ENCODE peak calls at places on chromosome 5, in six cellular contexts. J is endothelial cell, S is stomach, B is omental fat pad, Q is psoas muscle, A is HepG2. P is an unnamed sample.

GRCh38 chr5:74766348-74766886 is 500 bp downstream of the GFM2 start:
- DNase-seq in Q (no peak), A (peak), S (no peak), J (no peak), B (no peak), P (no peak)

GRCh38 chr5:138230261-138230660 is 17.1 kb upstream of the CDC23 start:
- DNase-seq in Q (no peak), S (peak), A (no peak), B (no peak), J (no peak), P (no peak)

GRCh38 chr5:116492016-116492623 is 82.5 kb downstream of the SEMA6A start:
- DNase-seq in B (no peak), A (peak), J (no peak), S (no peak), Q (no peak), P (no peak)

GRCh38 chr5:71767661-71768060 is 48.6 kb downstream of the CARTPT start:
- DNase-seq in J (no peak), Q (no peak), A (no peak), B (no peak), S (no peak), P (no peak)

GRCh38 chr5:135443329-135443960 is 3.7 kb downstream of the DCANP1 start:
- DNase-seq in S (no peak), Q (no peak), J (no peak), A (no peak), B (no peak), P (no peak)

GRCh38 chr5:42268630-42269029 is 154.6 kb upstream of the GHR start:
- DNase-seq in J (no peak), S (no peak), Q (no peak), B (no peak), A (no peak), P (no peak)

GRCh38 chr5:117954341-117954740 is 1034.0 kb downstream of the DTWD2 start:
- DNase-seq in B (no peak), A (no peak), Q (no peak), J (no peak), S (no peak), P (no peak)

GRCh38 chr5:93874080-93874479 is 132.7 kb upstream of the POU5F2 start:
- DNase-seq in Q (no peak), B (no peak), S (no peak), A (no peak), J (no peak), P (no peak)

GRCh38 chr5:55175781-55176175 is 2.8 kb upstream of the CDC20B start:
- DNase-seq in A (no peak), S (no peak), J (no peak), B (no peak), Q (no peak), P (no peak)

GRCh38 chr5:135308245-135308644 is 90.8 kb downstream of the MACROH2A1 start:
- DNase-seq in A (no peak), J (no peak), S (no peak), Q (no peak), B (no peak), P (no peak)

GRCh38 chr5:124742983-124743533 is 3.4 kb downstream of the ZNF608 start:
- DNase-seq in A (peak), J (no peak), Q (peak), S (no peak), B (no peak), P (peak)

GRCh38 chr5:149466457-149466972 is 84.7 kb downstream of the CSNK1A1 start:
- DNase-seq in S (no peak), B (peak), Q (peak), A (no peak), J (no peak), P (no peak)

GRCh38 chr5:176364765-176365662 is at the start of gene ARL10:
- DNase-seq in S (no peak), B (no peak), Q (peak), A (no peak), J (peak), P (no peak)

GRCh38 chr5:138096997-138097828 is 13.4 kb downstream of the WNT8A start:
- DNase-seq in B (no peak), A (peak), S (no peak), Q (no peak), J (no peak), P (no peak)

GRCh38 chr5:77015938-77016569 is 14.2 kb upstream of the AGGF1 start:
- DNase-seq in J (no peak), B (no peak), A (peak), S (no peak), Q (no peak), P (no peak)

GRCh38 chr5:1431021-1431811 is 14.0 kb downstream of the SLC6A3 start:
- DNase-seq in Q (peak), J (no peak), S (peak), A (no peak), B (no peak), P (peak)

GRCh38 chr5:124736111-124736813 is 10.2 kb downstream of the ZNF608 start:
- DNase-seq in A (no peak), B (no peak), Q (no peak), S (no peak), J (no peak), P (no peak)

GRCh38 chr5:72955143-72955767 is 586 bp upstream of the FCHO2 start:
- DNase-seq in Q (peak), A (peak), S (peak), J (peak), B (peak), P (peak)

GRCh38 chr5:86684222-86684621 is 66.5 kb downstream of the COX7C start:
- DNase-seq in S (no peak), A (no peak), Q (no peak), B (no peak), J (no peak), P (no peak)

GRCh38 chr5:175809531-175810121 is 61.8 kb upstream of the CPLX2 start:
- DNase-seq in S (no peak), A (peak), B (no peak), J (no peak), Q (no peak), P (no peak)

GRCh38 chr5:173581408-173582197 is 34.8 kb downstream of the BOD1 start:
- DNase-seq in S (peak), B (no peak), Q (no peak), A (peak), J (peak), P (no peak)
- TF ChIP-seq CTCF in S (no peak), B (no peak), Q (peak), A (peak), J (peak), P (peak)

DNA sequence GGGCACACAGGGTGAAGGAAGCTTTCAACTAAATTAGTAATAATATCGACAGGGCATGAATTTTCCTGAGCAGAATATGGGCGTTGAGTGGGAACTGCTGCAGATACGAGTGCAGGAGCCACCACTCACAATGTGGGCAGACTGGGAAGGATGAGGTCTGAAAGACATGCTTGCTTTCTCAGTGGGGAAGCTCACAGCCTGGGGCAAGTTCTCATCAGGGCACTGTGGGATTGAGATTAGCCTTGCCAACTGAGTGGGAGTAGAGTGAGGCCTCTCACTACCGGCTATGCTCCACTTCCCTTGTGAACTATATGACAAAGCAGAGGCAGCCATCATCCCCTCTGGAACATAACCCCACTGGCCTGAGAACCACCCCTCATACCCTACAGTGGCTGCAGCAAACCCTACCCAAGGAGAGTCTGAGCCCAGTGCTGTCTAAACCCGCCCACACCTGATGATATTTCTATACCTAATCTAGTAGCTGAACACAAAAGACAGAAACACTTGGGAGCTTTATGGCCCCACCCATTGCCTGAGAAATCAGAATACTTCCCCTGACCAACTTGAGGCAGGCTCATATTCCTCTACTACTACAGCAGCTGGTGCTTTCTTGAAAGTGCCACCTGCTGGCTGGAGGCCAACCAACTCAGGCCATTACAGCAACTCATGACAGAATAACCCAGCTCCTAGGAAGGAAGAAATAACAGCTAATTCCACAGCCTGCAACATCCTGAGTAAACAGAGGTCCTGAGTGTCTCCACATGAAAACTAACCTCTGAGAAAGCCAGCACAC is 173.7 kb upstream of the SPEF2 start:
- DNase-seq in S (peak), J (no peak), Q (no peak), A (no peak), B (no peak), P (no peak)
- TF ChIP-seq CTCF in S (no peak), J (no peak), Q (no peak), A (peak), B (no peak), P (no peak)

GRCh38 chr5:115100556-115100955 is 69.2 kb downstream of the TRIM36 start:
- DNase-seq in J (no peak), B (no peak), S (no peak), A (no peak), Q (no peak), P (no peak)
- TF ChIP-seq CTCF in J (no peak), B (no peak), S (no peak), A (no peak), Q (no peak), P (no peak)

GRCh38 chr5:35598707-35599370 is 18.8 kb upstream of the SPEF2 start:
- DNase-seq in B (no peak), J (no peak), A (peak), S (peak), Q (no peak), P (peak)
- TF ChIP-seq CTCF in B (no peak), J (no peak), A (peak), S (no peak), Q (no peak), P (peak)

GRCh38 chr5:39063037-39063436 is 11.2 kb downstream of the RICTOR start:
- DNase-seq in B (no peak), S (no peak), Q (no peak), A (no peak), J (no peak), P (no peak)
- TF ChIP-seq CTCF in B (no peak), S (no peak), Q (no peak), A (no peak), J (no peak), P (no peak)

DNA sequence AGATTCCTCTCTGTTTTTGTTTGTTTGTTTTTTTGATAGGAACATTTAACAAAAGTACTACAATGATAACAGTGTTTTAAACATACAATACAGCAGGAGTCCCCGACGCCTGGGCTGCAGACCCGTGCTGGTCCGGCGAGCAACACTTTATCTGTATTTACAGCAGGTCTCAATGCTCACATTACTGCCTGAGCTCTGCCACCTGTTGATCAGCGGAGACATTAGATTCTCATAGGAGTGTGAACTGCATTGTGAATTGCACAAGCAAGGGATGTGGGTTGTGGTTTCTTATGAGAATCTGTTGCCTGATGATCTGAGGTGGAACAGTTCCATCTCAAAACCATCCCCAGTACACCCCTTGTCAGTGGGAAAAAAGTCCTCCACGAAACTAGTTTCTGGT is 1068.5 kb upstream of the CDH10 start:
- DNase-seq in B (no peak), Q (no peak), A (no peak), J (peak), S (no peak), P (no peak)
- TF ChIP-seq CTCF in B (no peak), Q (no peak), A (no peak), J (no peak), S (no peak), P (peak)

GRCh38 chr5:171162165-171162564 is 146.9 kb upstream of the TLX3 start:
- DNase-seq in B (no peak), Q (no peak), J (no peak), S (no peak), A (no peak), P (no peak)

GRCh38 chr5:171158581-171158980 is 150.5 kb upstream of the TLX3 start:
- DNase-seq in S (no peak), J (no peak), B (no peak), A (no peak), Q (no peak), P (no peak)

GRCh38 chr5:171166766-171167165 is 142.3 kb upstream of the TLX3 start:
- DNase-seq in Q (no peak), S (no peak), A (no peak), B (no peak), J (no peak), P (no peak)

GRCh38 chr5:171157775-171158174 is 151.3 kb upstream of the TLX3 start:
- DNase-seq in A (no peak), J (no peak), S (no peak), B (no peak), Q (no peak), P (no peak)

GRCh38 chr5:171162602-171163001 is 146.4 kb upstream of the TLX3 start:
- DNase-seq in J (peak), Q (no peak), B (no peak), S (no peak), A (no peak), P (no peak)
- TF ChIP-seq CTCF in J (peak), Q (no peak), B (no peak), S (no peak), A (peak), P (no peak)

P was measured in right lobe of liver.